ENCODE peak calls at places on chromosomes 2 and 18, in four cellular contexts. D, B, V and W are unnamed samples. For H3K9me3, the result is how much of the 10 kb centered on the place peaks cover.

GRCh38 chr2:70498528-70498927 is 55.1 kb downstream of the TGFA start:
- DNase-seq in D (no peak), B (no peak), V (no peak), W (no peak)

GRCh38 chr2:174325932-174326879 is 8.5 kb upstream of the SP9 start:
- DNase-seq in D (no peak), B (peak), V (no peak), W (peak)

GRCh38 chr18:43078485-43079092 is 36.9 kb downstream of the RIT2 start:
- DNase-seq in D (no peak), B (peak), V (no peak), W (no peak)

GRCh38 chr18:22034276-22034675 is 135.1 kb upstream of the GATA6 start:
- DNase-seq in D (no peak), B (no peak), V (no peak), W (no peak)

GRCh38 chr2:100744184-100744583 is 75.8 kb upstream of the NPAS2 start:
- DNase-seq in D (no peak), B (no peak), V (no peak), W (no peak)

GRCh38 chr18:29164020-29164706 is 987.2 kb upstream of the CDH2 start:
- DNase-seq in D (peak), B (no peak), V (no peak), W (no peak)

GRCh38 chr2:150483532-150483931 is 3.9 kb downstream of the RND3 start:
- DNase-seq in D (no peak), B (no peak), V (no peak), W (no peak)

GRCh38 chr2:98759338-98759737 is 28.4 kb upstream of the MGAT4A start:
- DNase-seq in D (no peak), B (no peak), V (no peak), W (no peak)

GRCh38 chr2:85589982-85590791 is 5.4 kb upstream of the RNF181 start:
- DNase-seq in D (peak), B (no peak), V (no peak), W (peak)

GRCh38 chr2:2173633-2174032 is 157.4 kb downstream of the MYT1L start:
- DNase-seq in D (no peak), B (no peak), V (no peak), W (no peak)

GRCh38 chr2:38074047-38074774 is 1.7 kb downstream of the CYP1B1 start:
- DNase-seq in D (no peak), B (no peak), V (no peak), W (peak)

GRCh38 chr2:3633089-3633981 is 24.7 kb upstream of the ALLC start:
- DNase-seq in D (peak), B (peak), V (no peak), W (no peak)

GRCh38 chr18:21134895-21135294 is 23.3 kb upstream of the ROCK1 start:
- DNase-seq in D (no peak), B (no peak), V (peak), W (no peak)

GRCh38 chr2:240928476-240929363 is 22.6 kb downstream of the CROCC2 start:
- DNase-seq in D (no peak), B (peak), V (no peak), W (no peak)

GRCh38 chr2:132936261-132936660 is 266.3 kb upstream of the LYPD1 start:
- DNase-seq in D (no peak), B (no peak), V (no peak), W (no peak)

GRCh38 chr2:195985731-195986130 is 82.9 kb downstream of the DNAH7 start:
- DNase-seq in D (no peak), B (no peak), V (no peak), W (no peak)

GRCh38 chr2:102282646-102283045 is 28.7 kb upstream of the IL1RL1 start:
- DNase-seq in D (no peak), B (no peak), V (no peak), W (no peak)

GRCh38 chr2:234414591-234414990 is 82.3 kb downstream of the ARL4C start:
- DNase-seq in D (no peak), B (no peak), V (no peak), W (no peak)

GRCh38 chr2:226837787-226838603 is 2.1 kb downstream of the RHBDD1 start:
- DNase-seq in D (no peak), B (no peak), V (no peak), W (no peak)

GRCh38 chr2:33488715-33489540 is 12.5 kb downstream of the RASGRP3 start:
- DNase-seq in D (no peak), B (no peak), V (no peak), W (no peak)

GRCh38 chr2:33488178-33488690 is 11.8 kb downstream of the RASGRP3 start:
- DNase-seq in D (no peak), B (no peak), V (no peak), W (no peak)

GRCh38 chr2:33491685-33492084 is 15.2 kb downstream of the RASGRP3 start:
- DNase-seq in D (no peak), B (no peak), V (no peak), W (no peak)

GRCh38 chr2:33492735-33493134 is 16.3 kb downstream of the RASGRP3 start:
- DNase-seq in D (no peak), B (no peak), V (no peak), W (no peak)

DNA sequence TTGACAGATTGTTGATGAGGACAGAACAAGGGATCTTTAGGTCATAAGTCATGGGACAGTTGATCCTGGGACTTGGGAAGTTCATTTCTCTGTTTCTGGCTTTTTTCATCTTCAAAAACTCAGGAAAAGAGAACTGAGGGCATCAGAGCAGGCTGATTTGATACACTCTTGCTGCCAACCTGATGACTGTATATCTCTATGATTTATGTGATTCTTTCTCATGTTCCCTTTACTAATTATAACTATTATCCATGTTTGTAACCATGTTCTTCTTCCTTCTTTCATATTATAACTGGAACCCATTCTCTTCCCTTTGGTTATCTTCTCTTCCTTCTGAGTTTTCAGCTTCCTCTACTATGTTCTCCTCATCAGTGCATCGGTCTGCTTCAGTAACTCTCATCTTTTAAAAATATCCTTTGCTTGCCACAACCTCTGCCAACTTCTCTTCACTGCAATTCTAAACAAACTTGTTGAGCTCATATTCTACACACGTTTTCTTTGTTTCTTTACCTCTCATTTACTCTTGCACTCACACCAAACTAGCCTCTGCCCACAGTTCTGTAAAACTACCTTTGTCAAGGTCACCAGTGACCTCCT is 13.5 kb downstream of the RASGRP3 start:
- DNase-seq in D (no peak), B (no peak), V (no peak), W (no peak)
- H3K27ac ChIP-seq in D (no peak), B (no peak), V (no peak), W (no peak)

DNA sequence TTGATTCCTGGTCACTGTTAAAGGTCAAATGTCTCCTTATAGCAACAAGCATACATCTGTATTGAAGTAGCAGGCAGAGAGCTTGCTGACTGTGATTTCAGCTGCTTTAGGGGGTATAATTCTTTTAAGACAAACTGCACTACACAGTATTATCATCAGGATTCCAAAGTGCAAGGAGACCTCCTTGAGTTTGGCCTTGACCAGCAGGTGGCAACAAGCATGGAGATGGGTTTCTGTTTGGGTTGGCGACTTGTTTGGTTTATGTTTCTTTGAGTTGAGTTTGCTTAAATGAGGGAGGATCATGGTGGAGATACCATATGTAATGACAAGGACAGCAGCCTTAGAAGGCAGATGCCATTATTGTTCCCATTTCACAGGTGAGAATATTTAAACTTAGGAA is 681.0 kb upstream of the ID2 start:
- DNase-seq in D (no peak), B (no peak), V (no peak), W (no peak)
- TF ChIP-seq CTCF in D (peak), B (peak), V (no peak), W (peak)

DNA sequence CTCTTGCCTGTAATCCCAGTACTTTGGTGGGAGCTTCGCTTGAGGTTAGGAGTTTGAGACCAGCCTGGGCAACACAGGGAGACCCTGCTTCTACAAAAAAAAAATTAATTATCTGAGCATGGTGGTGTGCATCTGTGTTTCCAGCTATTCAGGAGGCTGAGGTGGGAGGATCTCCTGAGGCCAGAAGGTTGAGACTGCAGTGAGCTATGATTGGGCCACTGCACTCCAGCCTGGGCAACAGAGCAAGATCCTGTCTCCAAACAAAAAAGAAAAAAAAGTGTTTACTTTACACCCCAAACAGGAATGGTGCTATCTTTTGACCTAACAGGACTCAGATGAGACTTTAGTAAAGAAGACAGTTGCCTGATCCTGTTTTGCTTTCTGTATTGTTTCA is 35.6 kb downstream of the MAL start:
- DNase-seq in D (no peak), B (no peak), V (no peak), W (no peak)
- H3K9me3 ChIP-seq in D (under half), B (under half), V (under half), W (under half)

GRCh38 chr18:68555935-68556334 is 159.0 kb downstream of the TMX3 start:
- DNase-seq in D (no peak), B (no peak), V (no peak), W (no peak)
- H3K27ac ChIP-seq in D (no peak), B (no peak), V (no peak), W (no peak)

GRCh38 chr2:24881623-24882022 is 38.4 kb downstream of the ADCY3 start:
- DNase-seq in D (no peak), B (peak), V (no peak), W (no peak)
- TF ChIP-seq CTCF in D (no peak), B (peak), V (no peak), W (no peak)

GRCh38 chr18:64886995-64887394 is 738.1 kb upstream of the LINC00305 start:
- DNase-seq in D (no peak), B (no peak), V (no peak), W (no peak)

GRCh38 chr18:64893349-64893748 is 744.5 kb upstream of the LINC00305 start:
- DNase-seq in D (no peak), B (no peak), V (no peak), W (no peak)

GRCh38 chr18:64888956-64889355 is 740.1 kb upstream of the LINC00305 start:
- DNase-seq in D (no peak), B (no peak), V (no peak), W (no peak)
- H3K9me3 ChIP-seq in D (under half), B (under half), V (under half), W (under half)

GRCh38 chr2:68366083-68366560 is 1.0 kb downstream of the PLEK start:
- DNase-seq in D (no peak), B (no peak), V (no peak), W (no peak)

GRCh38 chr2:68367918-68368656 is 3.0 kb downstream of the PLEK start:
- DNase-seq in D (no peak), B (no peak), V (no peak), W (no peak)

GRCh38 chr2:68363731-68364130 is 1.4 kb upstream of the PLEK start:
- DNase-seq in D (no peak), B (no peak), V (no peak), W (no peak)

GRCh38 chr2:68362749-68363148 is 2.3 kb upstream of the PLEK start:
- DNase-seq in D (no peak), B (no peak), V (no peak), W (no peak)

DNA sequence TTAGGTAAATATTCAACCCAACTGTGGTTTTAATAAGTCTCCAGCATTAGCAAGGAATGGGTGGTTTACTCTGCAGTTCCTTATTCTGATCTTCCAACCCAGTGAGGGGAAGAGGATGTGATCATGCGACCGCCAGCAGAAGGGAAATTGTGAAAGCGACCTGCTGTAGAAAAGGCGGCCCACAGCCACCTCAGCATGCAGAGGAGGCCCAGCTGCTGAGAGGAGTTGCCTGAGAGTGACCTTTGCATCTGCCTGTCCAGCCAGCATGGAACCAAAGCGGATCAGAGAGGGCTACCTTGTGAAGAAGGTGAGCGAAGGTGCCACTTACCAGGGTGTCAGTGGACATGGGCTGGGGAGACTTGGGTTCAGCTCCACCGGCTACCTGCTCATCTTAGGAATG is at the start of gene PLEK:
- DNase-seq in D (no peak), B (no peak), V (no peak), W (peak)
- H3K27ac ChIP-seq in D (no peak), B (no peak), V (no peak), W (peak)

DNA sequence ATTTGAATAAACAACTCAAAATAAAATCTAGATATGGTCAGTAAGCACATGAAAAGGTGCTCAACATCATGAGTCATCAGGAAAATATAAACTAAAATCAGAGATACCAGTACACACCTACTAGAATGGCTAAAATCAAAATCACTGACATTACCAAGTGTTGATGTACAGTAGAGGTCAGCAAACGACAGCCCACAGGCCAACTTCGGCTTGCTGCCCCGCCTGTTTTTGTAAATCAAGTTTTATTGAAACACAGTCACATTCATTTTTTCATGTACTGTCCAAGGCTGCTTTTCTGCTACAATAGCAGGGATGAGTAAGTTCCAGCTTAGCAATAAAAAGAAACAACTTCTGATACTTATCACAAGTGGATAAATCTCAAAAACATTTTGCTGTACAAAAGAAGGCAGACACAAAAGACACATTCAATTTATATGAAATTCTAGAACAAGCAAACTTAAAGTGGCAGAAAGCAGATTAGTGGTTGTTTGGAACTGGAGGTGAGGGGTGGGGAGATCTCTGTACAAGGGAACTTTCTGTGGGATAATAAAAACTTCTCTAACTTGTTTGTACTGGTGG is 32.1 kb downstream of the TRAK2 start:
- DNase-seq in D (no peak), B (no peak), V (no peak), W (no peak)
- TF ChIP-seq CTCF in D (no peak), B (no peak), V (no peak), W (peak)

GRCh38 chr2:145304501-145304900 is 784.6 kb upstream of the ZEB2 start:
- DNase-seq in D (no peak), B (no peak), V (no peak), W (no peak)

GRCh38 chr2:145305854-145306253 is 785.9 kb upstream of the ZEB2 start:
- DNase-seq in D (no peak), B (peak), V (no peak), W (no peak)
- H3K9me3 ChIP-seq in D (under half), B (under half), V (under half), W (under half)